ENCODE peak calls at places on chromosomes 5 and 9, in five cellular contexts. One of them, this sample, is unnamed.

GRCh38 chr5:6731465-6732237 is 18.4 kb downstream of the TENT4A start:
- DNase-seq in dorsolateral prefrontal cortex: no peak
- DNase-seq in brain microvascular endothelial cell: no peak
- DNase-seq in body of pancreas: no peak
- DNase-seq in epithelial cell of prostate: no peak
- DNase-seq in this sample: no peak

GRCh38 chr9:131707677-131708612 is 31.9 kb downstream of the RAPGEF1 start:
- DNase-seq in dorsolateral prefrontal cortex: no peak
- DNase-seq in brain microvascular endothelial cell: peak; percentile 22
- DNase-seq in body of pancreas: peak; percentile 80
- DNase-seq in epithelial cell of prostate: no peak
- DNase-seq in this sample: peak; percentile 73

GRCh38 chr9:35609001-35609819 is 4.1 kb downstream of the TESK1 start:
- DNase-seq in dorsolateral prefrontal cortex: no peak
- DNase-seq in brain microvascular endothelial cell: no peak
- DNase-seq in body of pancreas: no peak
- DNase-seq in epithelial cell of prostate: no peak
- DNase-seq in this sample: no peak

GRCh38 chr9:86064220-86064619 is 35.1 kb downstream of the GOLM1 start:
- DNase-seq in dorsolateral prefrontal cortex: no peak
- DNase-seq in brain microvascular endothelial cell: no peak
- DNase-seq in body of pancreas: peak; percentile 34
- DNase-seq in epithelial cell of prostate: no peak
- DNase-seq in this sample: no peak

GRCh38 chr9:1046639-1047604 is 3.2 kb upstream of the DMRT2 start:
- DNase-seq in dorsolateral prefrontal cortex: no peak
- DNase-seq in brain microvascular endothelial cell: no peak
- DNase-seq in body of pancreas: no peak
- DNase-seq in epithelial cell of prostate: no peak
- DNase-seq in this sample: no peak

GRCh38 chr9:124940521-124940893 is 376 bp downstream of the GOLGA1 start:
- DNase-seq in dorsolateral prefrontal cortex: peak; percentile 27
- DNase-seq in brain microvascular endothelial cell: no peak
- DNase-seq in body of pancreas: no peak
- DNase-seq in epithelial cell of prostate: no peak
- DNase-seq in this sample: peak; percentile 19

GRCh38 chr9:93174976-93175375 is 9.0 kb upstream of the WNK2 start:
- DNase-seq in dorsolateral prefrontal cortex: no peak
- DNase-seq in brain microvascular endothelial cell: no peak
- DNase-seq in body of pancreas: no peak
- DNase-seq in epithelial cell of prostate: no peak
- DNase-seq in this sample: no peak

GRCh38 chr5:159469496-159470370 is 139.4 kb upstream of the IL12B start:
- DNase-seq in dorsolateral prefrontal cortex: no peak
- DNase-seq in brain microvascular endothelial cell: no peak
- DNase-seq in body of pancreas: no peak
- DNase-seq in epithelial cell of prostate: no peak
- DNase-seq in this sample: no peak

GRCh38 chr5:132257131-132258101 is at the start of gene PDLIM4:
- DNase-seq in dorsolateral prefrontal cortex: no peak
- DNase-seq in brain microvascular endothelial cell: peak; percentile 17
- DNase-seq in body of pancreas: peak; percentile 26
- DNase-seq in epithelial cell of prostate: no peak
- DNase-seq in this sample: no peak

GRCh38 chr5:91380491-91381133 is 2.5 kb downstream of the ARRDC3 start:
- DNase-seq in dorsolateral prefrontal cortex: peak; percentile 99
- DNase-seq in brain microvascular endothelial cell: peak; percentile 98
- DNase-seq in body of pancreas: peak; percentile 98
- DNase-seq in epithelial cell of prostate: peak; percentile 68
- DNase-seq in this sample: peak; percentile 92

GRCh38 chr5:77851229-77852067 is 75.3 kb upstream of the TBCA start:
- DNase-seq in dorsolateral prefrontal cortex: peak; percentile 38
- DNase-seq in brain microvascular endothelial cell: no peak
- DNase-seq in body of pancreas: peak; percentile 19
- DNase-seq in epithelial cell of prostate: no peak
- DNase-seq in this sample: no peak

GRCh38 chr5:111223790-111224560 is at the start of gene CAMK4:
- DNase-seq in dorsolateral prefrontal cortex: peak; percentile 45
- DNase-seq in brain microvascular endothelial cell: peak; percentile 38
- DNase-seq in body of pancreas: peak; percentile 35
- DNase-seq in epithelial cell of prostate: no peak
- DNase-seq in this sample: peak; percentile 7

DNA sequence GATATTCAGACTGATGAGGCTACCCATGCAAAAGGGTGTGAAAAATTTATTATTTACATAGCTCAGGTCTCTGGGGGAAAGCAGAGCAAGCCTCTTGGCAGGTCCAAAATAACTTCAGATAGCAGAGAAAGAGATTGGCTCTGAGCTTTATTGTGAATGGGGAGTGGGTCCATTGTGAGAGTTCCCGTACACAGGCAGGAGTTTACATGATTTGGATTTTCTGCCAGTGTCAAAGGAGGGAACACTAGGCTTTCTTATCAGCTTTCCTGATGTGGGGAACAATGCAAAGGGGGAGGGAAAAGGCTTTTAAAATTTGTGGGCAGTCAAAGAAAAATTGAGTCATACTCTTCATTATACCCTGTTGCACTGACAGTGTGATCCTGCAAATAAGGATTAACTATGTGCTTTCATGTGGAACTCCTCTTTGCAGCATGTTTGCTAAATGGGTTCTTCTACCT is 615.0 kb upstream of the RIOK2 start:
- DNase-seq in dorsolateral prefrontal cortex: no peak
- DNase-seq in brain microvascular endothelial cell: no peak
- DNase-seq in body of pancreas: no peak
- DNase-seq in epithelial cell of prostate: no peak
- DNase-seq in this sample: no peak
- H3K27ac ChIP-seq in dorsolateral prefrontal cortex: no peak overlapping the region
- H3K27ac ChIP-seq in brain microvascular endothelial cell: no peak overlapping the region
- H3K27ac ChIP-seq in body of pancreas: no peak overlapping the region
- H3K27ac ChIP-seq in epithelial cell of prostate: no peak overlapping the region
- H3K27ac ChIP-seq in this sample: no peak overlapping the region

GRCh38 chr9:20997503-20998076 is 33.9 kb downstream of the HACD4 start:
- DNase-seq in dorsolateral prefrontal cortex: no peak
- DNase-seq in brain microvascular endothelial cell: no peak
- DNase-seq in body of pancreas: no peak
- DNase-seq in epithelial cell of prostate: no peak
- DNase-seq in this sample: no peak
- H3K27ac ChIP-seq in dorsolateral prefrontal cortex: no peak overlapping the region
- H3K27ac ChIP-seq in brain microvascular endothelial cell: no peak overlapping the region
- H3K27ac ChIP-seq in body of pancreas: no peak overlapping the region
- H3K27ac ChIP-seq in epithelial cell of prostate: no peak overlapping the region
- H3K27ac ChIP-seq in this sample: no peak overlapping the region

GRCh38 chr9:3054017-3054586 is 210.2 kb upstream of the PUM3 start:
- DNase-seq in dorsolateral prefrontal cortex: no peak
- DNase-seq in brain microvascular endothelial cell: no peak
- DNase-seq in body of pancreas: no peak
- DNase-seq in epithelial cell of prostate: no peak
- DNase-seq in this sample: no peak

GRCh38 chr9:3059781-3060468 is 216.0 kb upstream of the PUM3 start:
- DNase-seq in dorsolateral prefrontal cortex: no peak
- DNase-seq in brain microvascular endothelial cell: no peak
- DNase-seq in body of pancreas: no peak
- DNase-seq in epithelial cell of prostate: peak; percentile 12
- DNase-seq in this sample: peak; percentile 85

DNA sequence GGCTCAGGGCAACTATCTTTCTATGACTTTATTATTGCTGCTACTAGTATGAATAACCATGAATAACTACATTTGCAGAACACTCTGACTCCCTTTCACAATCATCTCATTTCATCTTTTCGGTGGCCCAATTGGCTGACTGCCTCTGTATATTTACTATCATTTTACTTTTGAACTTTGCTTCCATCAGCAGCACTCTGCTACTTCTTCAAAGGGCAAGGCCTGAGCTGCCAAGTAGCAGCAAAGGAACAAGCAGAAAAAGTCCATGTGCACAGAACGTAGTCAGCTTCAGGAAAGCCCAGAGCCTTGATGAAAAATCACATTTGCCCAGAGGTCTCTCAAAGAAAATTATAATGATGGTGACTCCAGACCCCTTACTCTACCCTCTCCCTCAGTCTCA is 214.5 kb upstream of the PUM3 start:
- DNase-seq in dorsolateral prefrontal cortex: no peak
- DNase-seq in brain microvascular endothelial cell: no peak
- DNase-seq in body of pancreas: no peak
- DNase-seq in epithelial cell of prostate: no peak
- DNase-seq in this sample: no peak
- H3K27ac ChIP-seq in dorsolateral prefrontal cortex: no peak overlapping the region
- H3K27ac ChIP-seq in brain microvascular endothelial cell: no peak overlapping the region
- H3K27ac ChIP-seq in body of pancreas: no peak overlapping the region
- H3K27ac ChIP-seq in epithelial cell of prostate: no peak overlapping the region
- H3K27ac ChIP-seq in this sample: no peak overlapping the region

GRCh38 chr9:94945191-94946144 is 219.0 kb downstream of the AOPEP start:
- DNase-seq in dorsolateral prefrontal cortex: peak; percentile 56
- DNase-seq in brain microvascular endothelial cell: peak; percentile 85
- DNase-seq in body of pancreas: peak; percentile 35
- DNase-seq in epithelial cell of prostate: no peak
- DNase-seq in this sample: peak; percentile 75
- H3K27ac ChIP-seq in dorsolateral prefrontal cortex: peak overlapping the region; percentile 92
- H3K27ac ChIP-seq in brain microvascular endothelial cell: peak overlapping the region; percentile 65
- H3K27ac ChIP-seq in body of pancreas: peak overlapping the region; percentile 21
- H3K27ac ChIP-seq in epithelial cell of prostate: peak overlapping the region; percentile 67
- H3K27ac ChIP-seq in this sample: peak overlapping the region; percentile 77

GRCh38 chr9:73073337-73074175 is 78.1 kb upstream of the ANXA1 start:
- DNase-seq in dorsolateral prefrontal cortex: no peak
- DNase-seq in brain microvascular endothelial cell: peak; percentile 32
- DNase-seq in body of pancreas: no peak
- DNase-seq in epithelial cell of prostate: no peak
- DNase-seq in this sample: no peak
- H3K27ac ChIP-seq in dorsolateral prefrontal cortex: no peak overlapping the region
- H3K27ac ChIP-seq in brain microvascular endothelial cell: peak overlapping the region; percentile 58
- H3K27ac ChIP-seq in body of pancreas: peak overlapping the region; percentile 43
- H3K27ac ChIP-seq in epithelial cell of prostate: no peak overlapping the region
- H3K27ac ChIP-seq in this sample: no peak overlapping the region

This sample was measured in foreskin keratinocyte.